ENCODE peak calls at places on chromosome 11, in five cellular contexts. L, S, U, T and W are unnamed samples.
A peak's percentile ranks its signal among the peaks of the same experiment; 100 is the strongest.

GRCh38 chr11:122814401-122814800 is 23.9 kb upstream of the CRTAM start:
- DNase-seq in U (no peak), S (no peak), T (no peak), L (peak; percentile 12), W (no peak)

GRCh38 chr11:113417428-113417827 is 29.8 kb downstream of the ANKK1 start:
- DNase-seq in U (no peak), L (no peak), S (no peak), T (no peak), W (no peak)

GRCh38 chr11:62353841-62354240 is 16.6 kb downstream of the ASRGL1 start:
- DNase-seq in T (no peak), S (no peak), U (no peak), L (no peak), W (peak; percentile 42)

GRCh38 chr11:70073188-70073817 is 4.8 kb upstream of the ANO1 start:
- DNase-seq in S (no peak), T (peak; percentile 32), U (peak; percentile 47), L (no peak), W (no peak)

GRCh38 chr11:117560786-117561530 is 233.3 kb downstream of the CEP164 start:
- DNase-seq in L (no peak), T (peak; percentile 42), U (no peak), S (no peak), W (no peak)

GRCh38 chr11:8765294-8765693 is 82.7 kb downstream of the RPL27A start:
- DNase-seq in U (no peak), T (no peak), L (no peak), S (peak; percentile 56), W (no peak)

GRCh38 chr11:76302707-76303395 is 78.1 kb downstream of the THAP12 start:
- DNase-seq in S (no peak), U (no peak), L (no peak), T (no peak), W (no peak)

GRCh38 chr11:97009613-97010012 is 619.8 kb downstream of the JRKL start:
- DNase-seq in U (no peak), S (no peak), L (no peak), T (no peak), W (no peak)

GRCh38 chr11:110728476-110728875 is 16.2 kb upstream of the ARHGAP20 start:
- DNase-seq in T (no peak), U (no peak), L (no peak), S (no peak), W (no peak)

GRCh38 chr11:11816511-11817319 is 25.1 kb upstream of the USP47 start:
- DNase-seq in L (no peak), T (no peak), S (no peak), U (no peak), W (no peak)

GRCh38 chr11:109034341-109034696 is 369.4 kb downstream of the DDX10 start:
- DNase-seq in S (no peak), T (no peak), U (no peak), L (no peak), W (no peak)

GRCh38 chr11:46668480-46669085 is 31.8 kb downstream of the ARHGAP1 start:
- DNase-seq in U (no peak), S (no peak), T (peak; percentile 21), L (no peak), W (no peak)
- H3K27ac ChIP-seq in U (no peak overlapping the region), S (no peak overlapping the region), T (no peak overlapping the region), L (no peak overlapping the region), W (no peak overlapping the region)

DNA sequence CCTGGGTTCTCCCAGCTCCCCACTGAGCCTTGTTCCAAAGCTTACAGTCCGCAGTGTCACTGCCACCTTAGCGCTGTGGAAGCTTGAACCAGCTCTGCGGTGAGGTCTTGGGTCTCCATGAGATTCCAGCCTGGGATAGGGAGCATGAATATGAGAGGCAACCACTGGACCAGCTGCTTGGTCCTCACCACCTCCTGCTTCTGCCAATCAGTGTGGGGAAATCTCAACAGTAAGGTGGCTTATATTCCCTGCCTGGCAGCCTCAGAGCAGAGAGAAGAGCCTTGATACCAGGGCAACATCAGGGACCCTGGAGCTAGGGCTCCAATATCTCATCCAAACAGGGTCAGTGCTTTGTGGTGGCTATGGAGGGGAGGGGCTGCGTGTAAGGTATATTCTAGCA is 912 bp downstream of the CD44 start:
- DNase-seq in U (no peak), S (no peak), T (no peak), L (no peak), W (peak; percentile 31)
- H3K4me1 ChIP-seq in U (peaks cover 5% of the 10 kb centered on the region), S (peaks cover 4% of the 10 kb centered on the region), T (peaks cover 41% of the 10 kb centered on the region), L (peaks cover 20% of the 10 kb centered on the region), W (peaks cover 72% of the 10 kb centered on the region)

DNA sequence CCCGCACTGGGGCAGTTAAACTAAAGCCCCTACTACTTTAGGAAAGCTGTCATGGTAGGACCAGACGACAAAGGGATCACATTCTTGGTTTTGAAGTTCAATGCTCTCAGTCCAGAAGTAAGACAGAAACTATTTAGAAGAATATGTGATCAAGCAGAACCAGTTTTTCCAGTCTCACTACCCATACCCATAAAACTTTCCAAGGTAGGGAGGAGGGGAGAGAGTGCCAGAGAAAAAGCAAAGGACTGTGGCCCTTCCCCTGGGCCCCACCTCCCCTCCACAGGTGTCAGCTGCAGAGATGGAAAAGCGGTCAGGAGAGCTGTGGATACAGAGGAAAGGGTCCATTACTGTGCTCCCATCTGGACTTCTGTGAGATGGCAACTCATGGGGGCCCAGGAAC is 587.1 kb downstream of the SOX6 start:
- DNase-seq in T (peak; percentile 56), L (peak; percentile 73), U (no peak), S (peak; percentile 91), W (peak; percentile 74)
- H3K27ac ChIP-seq in T (no peak overlapping the region), L (peak overlapping the region; percentile 83), U (no peak overlapping the region), S (no peak overlapping the region), W (peak overlapping the region; percentile 63)

DNA sequence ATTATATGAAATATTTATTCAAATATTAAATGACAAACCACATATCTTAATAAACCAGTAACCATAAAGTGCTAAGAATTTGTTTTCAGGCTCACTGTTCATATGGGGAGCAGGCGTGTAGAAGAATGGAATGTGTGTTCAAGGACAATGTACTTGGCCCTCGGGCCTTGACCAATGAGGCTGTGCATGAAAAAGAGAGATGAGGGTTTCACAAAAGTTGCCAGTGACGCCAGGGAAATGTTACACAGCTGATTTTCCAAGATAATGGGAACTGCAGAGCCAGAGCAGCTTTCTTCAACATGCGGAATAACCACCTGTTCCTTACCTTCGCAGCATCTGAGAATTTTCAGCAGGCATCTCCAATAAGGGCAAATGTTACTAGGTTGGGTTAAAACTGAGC is 4.2 kb downstream of the SF1 start:
- DNase-seq in T (no peak), S (no peak), U (no peak), L (no peak), W (no peak)
- H3K4me1 ChIP-seq in T (peaks cover 45% of the 10 kb centered on the region), S (peaks cover 2% of the 10 kb centered on the region), U (peaks cover 3% of the 10 kb centered on the region), L (peaks cover 15% of the 10 kb centered on the region), W (peaks cover 43% of the 10 kb centered on the region)

GRCh38 chr11:43736502-43737193 is 56.1 kb downstream of the HSD17B12 start:
- DNase-seq in U (no peak), T (no peak), S (no peak), L (no peak), W (no peak)

GRCh38 chr11:43735115-43735514 is 54.6 kb downstream of the HSD17B12 start:
- DNase-seq in L (no peak), T (no peak), S (no peak), U (no peak), W (no peak)

GRCh38 chr11:43734256-43734655 is 53.7 kb downstream of the HSD17B12 start:
- DNase-seq in T (no peak), L (no peak), S (no peak), U (no peak), W (no peak)

GRCh38 chr11:43737194-43737575 is 56.6 kb downstream of the HSD17B12 start:
- DNase-seq in T (no peak), L (no peak), U (no peak), S (no peak), W (no peak)

GRCh38 chr11:43735931-43736330 is 55.4 kb downstream of the HSD17B12 start:
- DNase-seq in L (no peak), T (no peak), U (no peak), S (no peak), W (no peak)
- H3K27ac ChIP-seq in L (no peak overlapping the region), T (no peak overlapping the region), U (peak overlapping the region; percentile 68), S (no peak overlapping the region), W (no peak overlapping the region)

GRCh38 chr11:44563716-44564115 is 1.7 kb upstream of the CD82 start:
- DNase-seq in S (no peak), L (no peak), U (no peak), T (no peak), W (no peak)
- H3K4me1 ChIP-seq in S (peaks cover 18% of the 10 kb centered on the region), L (peaks cover 14% of the 10 kb centered on the region), U (peaks cover 18% of the 10 kb centered on the region), T (peaks cover 49% of the 10 kb centered on the region), W (peaks cover 39% of the 10 kb centered on the region)

GRCh38 chr11:134397304-134398078 is 14.6 kb downstream of the B3GAT1 start:
- DNase-seq in U (no peak), T (no peak), L (no peak), S (no peak), W (no peak)
- H3K27ac ChIP-seq in U (no peak overlapping the region), T (no peak overlapping the region), L (no peak overlapping the region), S (no peak overlapping the region), W (no peak overlapping the region)